ENCODE peak calls at places on chromosome 9, in seven cellular contexts. One of them, this sample, is unnamed.

GRCh38 chr9:124894741-124895170 is 32.8 kb downstream of the ARPC5L start:
- DNase-seq in endothelial cell of umbilical vein: peak; percentile 57
- DNase-seq in psoas muscle: no peak
- DNase-seq in T-helper 9 cell: no peak
- DNase-seq in NCI-H1105 treated with DMSO at 0.1 percent for 48 hours: peak; percentile 18
- DNase-seq in T47D: peak; percentile 63
- DNase-seq in GM04504: peak; percentile 17
- DNase-seq in this sample: peak; percentile 3

GRCh38 chr9:2319421-2319820 is 302.2 kb upstream of the VLDLR start:
- DNase-seq in psoas muscle: no peak
- DNase-seq in T47D: no peak
- DNase-seq in NCI-H1105 treated with DMSO at 0.1 percent for 48 hours: no peak
- DNase-seq in endothelial cell of umbilical vein: no peak
- DNase-seq in GM04504: no peak
- DNase-seq in T-helper 9 cell: no peak
- DNase-seq in this sample: no peak

GRCh38 chr9:96022445-96023031 is 147.0 kb downstream of the ERCC6L2 start:
- DNase-seq in T-helper 9 cell: no peak
- DNase-seq in psoas muscle: no peak
- DNase-seq in NCI-H1105 treated with DMSO at 0.1 percent for 48 hours: no peak
- DNase-seq in endothelial cell of umbilical vein: no peak
- DNase-seq in GM04504: no peak
- DNase-seq in T47D: no peak
- DNase-seq in this sample: peak; percentile 47

GRCh38 chr9:116141864-116142561 is 11.6 kb upstream of the PAPPA start:
- DNase-seq in GM04504: no peak
- DNase-seq in NCI-H1105 treated with DMSO at 0.1 percent for 48 hours: no peak
- DNase-seq in T-helper 9 cell: no peak
- DNase-seq in endothelial cell of umbilical vein: no peak
- DNase-seq in T47D: no peak
- DNase-seq in psoas muscle: no peak
- DNase-seq in this sample: no peak

GRCh38 chr9:31799953-31800609 is 584.4 kb upstream of the ACO1 start:
- DNase-seq in T47D: peak; percentile 62
- DNase-seq in GM04504: no peak
- DNase-seq in T-helper 9 cell: no peak
- DNase-seq in endothelial cell of umbilical vein: peak; percentile 60
- DNase-seq in NCI-H1105 treated with DMSO at 0.1 percent for 48 hours: peak; percentile 75
- DNase-seq in psoas muscle: no peak
- DNase-seq in this sample: no peak

GRCh38 chr9:134607971-134608370 is 33.6 kb upstream of the COL5A1 start:
- DNase-seq in T-helper 9 cell: no peak
- DNase-seq in NCI-H1105 treated with DMSO at 0.1 percent for 48 hours: no peak
- DNase-seq in T47D: no peak
- DNase-seq in endothelial cell of umbilical vein: no peak
- DNase-seq in psoas muscle: no peak
- DNase-seq in GM04504: no peak
- DNase-seq in this sample: no peak

GRCh38 chr9:98971168-98971914 is 27.6 kb downstream of the COL15A1 start:
- DNase-seq in T-helper 9 cell: no peak
- DNase-seq in psoas muscle: no peak
- DNase-seq in endothelial cell of umbilical vein: no peak
- DNase-seq in T47D: no peak
- DNase-seq in GM04504: peak; percentile 44
- DNase-seq in NCI-H1105 treated with DMSO at 0.1 percent for 48 hours: no peak
- DNase-seq in this sample: no peak

GRCh38 chr9:120925535-120926396 is 830 bp downstream of the TRAF1 start:
- DNase-seq in T47D: no peak
- DNase-seq in GM04504: no peak
- DNase-seq in psoas muscle: no peak
- DNase-seq in NCI-H1105 treated with DMSO at 0.1 percent for 48 hours: no peak
- DNase-seq in T-helper 9 cell: peak; percentile 70
- DNase-seq in endothelial cell of umbilical vein: peak; percentile 62
- DNase-seq in this sample: no peak

GRCh38 chr9:81791076-81791475 is 101.7 kb upstream of the TLE1 start:
- DNase-seq in GM04504: no peak
- DNase-seq in NCI-H1105 treated with DMSO at 0.1 percent for 48 hours: no peak
- DNase-seq in T47D: no peak
- DNase-seq in endothelial cell of umbilical vein: no peak
- DNase-seq in T-helper 9 cell: no peak
- DNase-seq in psoas muscle: no peak
- DNase-seq in this sample: no peak

GRCh38 chr9:37582548-37583157 is 6.5 kb upstream of the FBXO10 start:
- DNase-seq in NCI-H1105 treated with DMSO at 0.1 percent for 48 hours: peak; percentile 35
- DNase-seq in T-helper 9 cell: no peak
- DNase-seq in GM04504: peak; percentile 48
- DNase-seq in T47D: peak; percentile 61
- DNase-seq in endothelial cell of umbilical vein: peak; percentile 75
- DNase-seq in psoas muscle: no peak
- DNase-seq in this sample: peak; percentile 54

This sample was measured in DMS79 treated with DMSO at 0.1 percent for 48 hours.